ENCODE peak calls at places on chromosomes 11 and 22, in four cellular contexts. One of them, this sample, is unnamed.

GRCh38 chr22:50581950-50582561 is 593 bp downstream of the CHKB start:
- DNase-seq in CD8-positive, alpha-beta memory T cell: no peak
- DNase-seq in uterus: no peak
- DNase-seq in AG08396: peak
- DNase-seq in this sample: no peak

GRCh38 chr11:29159552-29160465 is 857.0 kb downstream of the KCNA4 start:
- DNase-seq in CD8-positive, alpha-beta memory T cell: no peak
- DNase-seq in uterus: no peak
- DNase-seq in AG08396: peak
- DNase-seq in this sample: no peak

GRCh38 chr11:44609028-44609782 is 43.7 kb downstream of the CD82 start:
- DNase-seq in CD8-positive, alpha-beta memory T cell: peak
- DNase-seq in uterus: no peak
- DNase-seq in AG08396: no peak
- DNase-seq in this sample: peak

GRCh38 chr11:76759092-76759491 is 24.1 kb upstream of the TSKU start:
- DNase-seq in CD8-positive, alpha-beta memory T cell: no peak
- DNase-seq in uterus: no peak
- DNase-seq in AG08396: no peak
- DNase-seq in this sample: no peak

GRCh38 chr11:122853971-122854446 is 15.7 kb downstream of the CRTAM start:
- DNase-seq in CD8-positive, alpha-beta memory T cell: peak
- DNase-seq in uterus: peak
- DNase-seq in AG08396: peak
- DNase-seq in this sample: no peak

GRCh38 chr11:44269369-44270351 is 40.3 kb downstream of the ALX4 start:
- DNase-seq in CD8-positive, alpha-beta memory T cell: no peak
- DNase-seq in uterus: peak
- DNase-seq in AG08396: no peak
- DNase-seq in this sample: no peak

GRCh38 chr11:109547356-109548027 is 125.5 kb downstream of the C11orf87 start:
- DNase-seq in CD8-positive, alpha-beta memory T cell: no peak
- DNase-seq in uterus: no peak
- DNase-seq in AG08396: peak
- DNase-seq in this sample: no peak

GRCh38 chr22:44758354-44758969 is 6.1 kb downstream of the ARHGAP8 start:
- DNase-seq in CD8-positive, alpha-beta memory T cell: no peak
- DNase-seq in uterus: no peak
- DNase-seq in AG08396: no peak
- DNase-seq in this sample: no peak

GRCh38 chr11:60858731-60859464 is 3.1 kb upstream of the PTGDR2 start:
- DNase-seq in CD8-positive, alpha-beta memory T cell: peak
- DNase-seq in uterus: no peak
- DNase-seq in AG08396: no peak
- DNase-seq in this sample: no peak

GRCh38 chr22:39332441-39333064 is 13.1 kb upstream of the RPL3 start:
- DNase-seq in CD8-positive, alpha-beta memory T cell: no peak
- DNase-seq in uterus: no peak
- DNase-seq in AG08396: no peak
- DNase-seq in this sample: no peak

GRCh38 chr11:122505304-122506006 is 150.1 kb upstream of the UBASH3B start:
- DNase-seq in CD8-positive, alpha-beta memory T cell: peak
- DNase-seq in uterus: peak
- DNase-seq in AG08396: peak
- DNase-seq in this sample: peak

GRCh38 chr11:88475991-88476418 is 138.5 kb upstream of the CTSC start:
- DNase-seq in CD8-positive, alpha-beta memory T cell: no peak
- DNase-seq in uterus: no peak
- DNase-seq in AG08396: peak
- DNase-seq in this sample: no peak

GRCh38 chr22:48975886-48976285 is 851.8 kb downstream of the BRD1 start:
- DNase-seq in CD8-positive, alpha-beta memory T cell: no peak
- DNase-seq in uterus: no peak
- DNase-seq in AG08396: no peak
- DNase-seq in this sample: no peak

GRCh38 chr11:119764108-119764874 is 35.3 kb upstream of the NECTIN1 start:
- DNase-seq in CD8-positive, alpha-beta memory T cell: no peak
- DNase-seq in uterus: peak
- DNase-seq in AG08396: peak
- DNase-seq in this sample: no peak

GRCh38 chr22:42284643-42285181 is 14.3 kb upstream of the TCF20 start:
- DNase-seq in CD8-positive, alpha-beta memory T cell: no peak
- DNase-seq in uterus: no peak
- DNase-seq in AG08396: no peak
- DNase-seq in this sample: no peak